ENCODE peak calls at places on chromosome 15, in nine cellular contexts. E is natural killer cell, X is H7, V is mammary epithelial cell, W is testis, T is AML-193, U is HFFc6, L is lower leg skin, A is PC-3. D is an unnamed sample.

GRCh38 chr15:96353931-96354730 is 23.6 kb downstream of the NR2F2 start:
- DNase-seq in E (no peak), X (peak; percentile 92), V (no peak), W (peak; percentile 54), T (no peak), U (no peak), L (no peak), A (peak; percentile 22), D (no peak)

GRCh38 chr15:36810656-36811449 is 231.4 kb downstream of the CDIN1 start:
- DNase-seq in E (no peak), X (peak; percentile 49), V (no peak), W (no peak), T (no peak), U (no peak), L (no peak), A (peak; percentile 17), D (no peak)

GRCh38 chr15:35624881-35625280 is 78.9 kb upstream of the DPH6 start:
- DNase-seq in E (no peak), X (no peak), V (peak; percentile 26), W (no peak), T (no peak), U (peak; percentile 55), L (peak; percentile 22), A (no peak), D (no peak)

GRCh38 chr15:87645723-87646122 is 610.8 kb downstream of the NTRK3 start:
- DNase-seq in E (no peak), X (no peak), V (no peak), W (no peak), T (no peak), U (no peak), L (no peak), A (no peak), D (no peak)

GRCh38 chr15:91593081-91593480 is 260.4 kb upstream of the SLCO3A1 start:
- DNase-seq in E (no peak), X (no peak), V (peak; percentile 41), W (no peak), T (no peak), U (peak; percentile 4), L (no peak), A (no peak), D (peak; percentile 40)

GRCh38 chr15:50624616-50625168 is 61.9 kb downstream of the TRPM7 start:
- DNase-seq in E (no peak), X (no peak), V (no peak), W (no peak), T (no peak), U (no peak), L (no peak), A (no peak), D (no peak)

GRCh38 chr15:42134617-42135243 is 21.7 kb downstream of the PLA2G4F start:
- DNase-seq in E (no peak), X (no peak), V (no peak), W (no peak), T (no peak), U (no peak), L (peak; percentile 6), A (peak; percentile 43), D (no peak)

GRCh38 chr15:75358771-75359536 is 9.5 kb downstream of the MAN2C1 start:
- DNase-seq in E (no peak), X (peak; percentile 36), V (no peak), W (no peak), T (no peak), U (no peak), L (no peak), A (no peak), D (no peak)

GRCh38 chr15:66253643-66254363 is at the start of gene MEGF11:
- DNase-seq in E (no peak), X (peak; percentile 94), V (peak; percentile 28), W (peak; percentile 26), T (no peak), U (no peak), L (no peak), A (peak; percentile 11), D (peak; percentile 24)

GRCh38 chr15:38528279-38528678 is 36.3 kb downstream of the RASGRP1 start:
- DNase-seq in E (no peak), X (no peak), V (peak; percentile 56), W (no peak), T (no peak), U (peak; percentile 80), L (no peak), A (peak; percentile 45), D (peak; percentile 57)

GRCh38 chr15:77616072-77616471 is 16.6 kb downstream of the LINGO1 start:
- DNase-seq in E (no peak), X (peak; percentile 75), V (no peak), W (no peak), T (no peak), U (no peak), L (no peak), A (no peak), D (no peak)

GRCh38 chr15:32994810-32995424 is 199.6 kb downstream of the FMN1 start:
- DNase-seq in E (no peak), X (no peak), V (no peak), W (no peak), T (peak; percentile 58), U (peak; percentile 63), L (no peak), A (peak; percentile 69), D (peak; percentile 66)

GRCh38 chr15:32796856-32797255 is 79.1 kb downstream of the GREM1 start:
- DNase-seq in E (no peak), X (no peak), V (no peak), W (no peak), T (no peak), U (no peak), L (no peak), A (no peak), D (no peak)

D was measured in HT1080.